ENCODE peak calls at places on chromosome 5, in ten cellular contexts. F is GM12878, X is stomach, R is upper lobe of left lung, U is A549, C is ovary, W is H1, T is K562, V is SK-N-SH, A is tibial nerve. D is an unnamed sample.
A peak's percentile ranks its signal among the peaks of the same experiment; 100 is the strongest.

GRCh38 chr5:92554447-92555085 is 1026.5 kb downstream of the NR2F1-AS1 start:
- DNase-seq in T (no peak), F (no peak), V (no peak), W (no peak), U (no peak), C (no peak), A (no peak), R (no peak), X (no peak), D (no peak)

GRCh38 chr5:126456217-126456616 is 33.0 kb downstream of the GRAMD2B start:
- DNase-seq in X (no peak), F (no peak), A (no peak), R (no peak), U (no peak), W (no peak), T (no peak), V (no peak), C (no peak), D (no peak)

GRCh38 chr5:54760182-54760935 is 225.0 kb downstream of the ESM1 start:
- DNase-seq in R (no peak), W (no peak), C (no peak), V (no peak), A (no peak), U (no peak), T (no peak), X (no peak), F (no peak), D (no peak)

GRCh38 chr5:16669776-16670175 is 53.0 kb upstream of the RETREG1 start:
- DNase-seq in R (no peak), X (no peak), A (no peak), U (no peak), V (no peak), T (no peak), W (no peak), C (no peak), F (no peak), D (no peak)

GRCh38 chr5:133229931-133230664 is 178.3 kb downstream of the HSPA4 start:
- DNase-seq in T (no peak), U (no peak), W (no peak), R (no peak), C (no peak), X (no peak), A (no peak), F (no peak), V (no peak), D (peak; percentile 29)

GRCh38 chr5:132419517-132420468 is 50.3 kb downstream of the SLC22A5 start:
- DNase-seq in C (peak; percentile 82), U (peak; percentile 84), F (no peak), T (peak; percentile 85), W (no peak), A (peak; percentile 63), V (peak; percentile 91), R (peak; percentile 84), X (peak; percentile 67), D (peak; percentile 77)

GRCh38 chr5:71880531-71880930 is 161.5 kb downstream of the CARTPT start:
- DNase-seq in F (no peak), R (no peak), X (no peak), V (no peak), U (no peak), C (no peak), A (no peak), W (no peak), T (no peak), D (no peak)

GRCh38 chr5:172748341-172748843 is 22.6 kb downstream of the DUSP1 start:
- DNase-seq in R (peak; percentile 88), X (no peak), C (peak; percentile 57), T (no peak), F (no peak), A (peak; percentile 49), V (no peak), W (no peak), U (no peak), D (peak; percentile 82)

GRCh38 chr5:112649882-112650281 is 87.8 kb upstream of the APC start:
- DNase-seq in X (no peak), U (peak; percentile 5), V (no peak), A (no peak), R (no peak), W (no peak), T (no peak), F (no peak), C (no peak), D (no peak)

GRCh38 chr5:38645508-38645907 is 89.1 kb upstream of the LIFR start:
- DNase-seq in C (no peak), X (no peak), T (no peak), U (no peak), W (no peak), V (no peak), F (no peak), R (no peak), A (peak; percentile 41), D (no peak)

GRCh38 chr5:127824126-127824525 is 120.9 kb downstream of the CCDC192 start:
- DNase-seq in U (no peak), X (no peak), F (no peak), V (no peak), W (no peak), C (no peak), A (peak; percentile 13), T (no peak), R (no peak), D (no peak)

DNA sequence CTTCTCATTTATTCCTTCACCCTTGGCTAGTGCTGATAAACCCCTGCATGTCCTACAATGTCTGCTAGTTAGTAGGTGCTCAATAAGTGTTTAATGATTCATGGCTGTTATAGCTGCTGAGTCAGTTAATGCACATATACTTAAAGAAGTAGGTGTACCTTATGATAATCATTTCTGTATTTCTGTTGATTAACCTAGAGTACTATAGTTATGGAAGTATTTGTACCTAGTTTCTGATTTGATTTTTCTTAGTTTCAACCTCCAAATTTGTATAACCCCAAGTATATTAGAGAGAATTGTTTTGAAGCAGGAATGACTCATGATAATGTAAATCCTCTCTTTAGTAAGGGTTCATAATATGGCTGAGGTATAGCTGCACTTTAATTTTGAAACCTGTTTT is 8.9 kb downstream of the SMAD5 start:
- DNase-seq in A (no peak), X (no peak), W (no peak), U (no peak), C (no peak), V (no peak), T (no peak), F (no peak), R (no peak), D (no peak)
- H3K4me1 ChIP-seq in A (peaks cover 94% of the 10 kb centered on the region), X (peaks cover 31% of the 10 kb centered on the region), W (no peaks in the 10 kb centered on the region), U (peaks cover 20% of the 10 kb centered on the region), C (peaks cover 15% of the 10 kb centered on the region), V (peaks cover 3% of the 10 kb centered on the region), T (peaks cover 3% of the 10 kb centered on the region), F (no peaks in the 10 kb centered on the region), R (peaks cover 47% of the 10 kb centered on the region), D (peaks cover 85% of the 10 kb centered on the region)

DNA sequence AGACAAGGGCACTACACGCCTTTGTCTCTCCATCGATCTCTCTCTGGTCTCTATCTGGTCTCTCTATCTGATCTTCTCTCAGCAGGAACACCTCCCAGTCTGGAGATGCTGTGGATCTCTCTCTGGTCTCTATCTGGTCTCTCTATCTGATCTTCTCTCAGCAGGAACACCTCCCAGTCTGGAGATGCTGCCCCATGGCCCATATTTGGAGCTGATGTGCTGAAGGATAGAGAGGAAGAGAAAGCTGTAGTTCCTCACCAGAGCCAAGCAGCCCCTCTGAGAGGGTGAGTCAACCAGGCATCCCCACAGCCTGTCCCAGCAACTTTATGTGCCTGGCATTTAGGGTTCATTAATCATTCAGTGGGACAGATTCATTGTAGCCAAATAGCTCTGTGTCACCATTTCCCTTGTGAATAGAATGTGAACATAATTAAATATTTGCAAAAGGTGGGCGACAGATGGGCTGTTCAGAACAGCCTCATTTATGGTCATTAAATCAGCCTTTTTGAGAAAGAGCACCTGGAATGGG is 189.4 kb upstream of the MAST4 start:
- DNase-seq in F (no peak), V (no peak), W (no peak), T (no peak), A (no peak), R (no peak), X (no peak), C (no peak), U (no peak), D (no peak)
- TF ChIP-seq EP300 in F (no peak), V (no peak), W (no peak), T (no peak), A (no peak), R (no peak), X (no peak), C (no peak), U (no peak), D (no peak)

DNA sequence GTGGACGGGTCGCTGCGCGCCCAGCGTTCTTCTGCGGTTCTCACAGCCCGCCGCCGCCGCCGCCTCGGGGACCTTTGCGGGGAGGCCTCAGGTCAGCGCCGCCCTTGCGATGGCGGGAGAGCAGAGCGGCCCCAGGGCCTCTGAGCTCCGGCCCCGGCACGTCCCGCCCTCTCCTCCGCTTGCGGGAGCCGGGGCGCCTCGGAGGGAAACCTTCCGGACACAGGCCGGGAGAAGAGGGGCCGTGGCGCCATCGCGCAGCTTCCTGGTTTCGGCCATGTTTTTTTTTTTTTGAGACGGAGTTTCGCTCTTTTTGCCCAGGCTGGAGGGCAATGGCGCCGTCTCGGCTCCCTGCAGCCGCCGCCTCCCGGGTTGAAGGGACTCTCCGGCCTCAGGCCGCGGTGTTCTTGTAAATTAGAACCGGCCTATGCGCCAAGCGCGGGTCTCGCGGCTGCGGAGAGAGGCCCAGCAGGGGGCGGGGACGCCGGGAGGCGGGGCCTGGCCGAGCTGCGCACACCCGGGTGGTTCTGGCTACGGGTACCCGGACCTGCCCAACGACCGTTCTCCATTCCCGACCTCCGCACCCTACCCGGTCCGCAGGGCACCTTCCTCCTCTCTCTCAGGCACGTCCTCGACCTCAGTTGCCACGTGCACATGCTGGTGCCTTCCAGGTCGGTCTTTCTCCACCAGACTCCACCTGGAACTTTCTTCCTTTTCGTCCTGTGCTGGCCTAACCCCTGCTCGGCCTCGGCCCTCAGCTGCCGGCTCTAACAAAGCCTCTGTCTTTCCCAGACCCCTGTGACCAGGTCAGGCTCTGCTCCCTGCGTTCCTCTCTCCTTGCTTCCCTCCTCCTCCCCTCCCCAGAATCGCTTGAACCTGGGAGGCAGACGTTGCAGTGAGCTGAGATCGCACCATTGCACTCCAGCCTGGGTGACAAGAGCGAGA is 28.8 kb upstream of the MGAT1 start:
- DNase-seq in U (peak; percentile 75), C (peak; percentile 92), W (no peak), X (peak; percentile 89), R (peak; percentile 97), A (peak; percentile 72), F (no peak), T (peak; percentile 82), V (peak; percentile 95), D (peak; percentile 90)
- H3K4me1 ChIP-seq in U (peaks cover 22% of the 10 kb centered on the region), C (peaks cover 5% of the 10 kb centered on the region), W (no peaks in the 10 kb centered on the region), X (peaks cover 38% of the 10 kb centered on the region), R (peaks cover 22% of the 10 kb centered on the region), A (peaks cover 42% of the 10 kb centered on the region), F (peaks cover 12% of the 10 kb centered on the region), T (peaks cover 13% of the 10 kb centered on the region), V (no peaks in the 10 kb centered on the region), D (peaks cover 42% of the 10 kb centered on the region)

DNA sequence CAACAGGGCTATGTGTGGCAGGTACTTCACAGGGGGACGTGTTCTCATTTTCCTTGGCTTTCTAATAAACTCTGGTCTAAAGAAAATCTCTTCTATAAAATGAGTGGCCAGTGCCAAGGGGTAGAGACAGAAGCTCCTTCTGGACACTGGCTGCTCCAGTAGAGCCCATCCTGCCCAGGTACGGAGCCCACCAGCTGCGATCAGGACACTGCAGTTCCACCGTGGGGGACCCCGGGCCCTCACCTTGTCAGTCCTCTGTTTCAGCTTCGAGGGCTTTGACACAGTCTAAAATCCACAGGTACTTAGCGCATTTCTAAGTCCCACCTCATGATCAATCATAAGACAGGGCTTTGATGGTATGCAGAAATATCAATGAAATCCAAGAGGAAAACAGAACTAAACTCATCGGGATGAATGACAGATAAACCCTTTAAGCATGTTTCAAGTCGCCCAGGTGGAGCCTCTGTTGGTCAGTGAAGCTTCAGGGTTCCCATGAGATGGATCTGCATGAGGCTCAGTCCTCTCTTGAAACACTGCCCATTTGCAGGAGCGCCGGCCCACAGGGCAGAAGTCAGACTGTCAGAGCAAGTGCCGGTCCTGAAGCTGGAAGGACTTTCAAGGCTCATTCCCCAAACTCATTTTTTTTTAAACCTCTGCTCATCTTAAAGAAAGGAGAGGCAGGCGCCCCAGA is 20.3 kb upstream of the TERT start:
- DNase-seq in R (no peak), C (peak; percentile 10), U (no peak), F (no peak), V (no peak), T (no peak), A (no peak), W (no peak), X (peak; percentile 16), D (no peak)
- TF ChIP-seq EP300 in R (no peak), C (no peak), U (no peak), F (no peak), V (no peak), T (no peak), A (no peak), W (no peak), X (no peak), D (no peak)

D was measured in suprapubic skin.